ENCODE peak calls at places on chromosomes 6 and 20, in six cellular contexts. O is right lobe of liver, C is K562, L is stomach, X is uterus, Q is ovary. W is an unnamed sample.
A peak's percentile ranks its signal among the peaks of the same experiment; 100 is the strongest.

GRCh38 chr6:138182939-138183791 is 21.4 kb downstream of the ARFGEF3 start:
- DNase-seq in O (no peak), X (no peak), C (no peak), Q (no peak), L (no peak), W (no peak)

GRCh38 chr6:41161380-41161779 is 1.5 kb downstream of the TREM2 start:
- DNase-seq in X (no peak), O (no peak), Q (no peak), L (no peak), C (no peak), W (no peak)

GRCh38 chr20:61169870-61170269 is 82.2 kb upstream of the CDH4 start:
- DNase-seq in O (no peak), Q (no peak), X (no peak), C (no peak), L (no peak), W (no peak)

GRCh38 chr6:34560366-34561226 is 4.5 kb upstream of the SPDEF start:
- DNase-seq in Q (no peak), X (no peak), L (peak; percentile 66), O (no peak), C (peak; percentile 91), W (no peak)

GRCh38 chr6:66897576-66897975 is 1190.5 kb upstream of the EYS start:
- DNase-seq in O (no peak), C (no peak), L (no peak), X (no peak), Q (no peak), W (no peak)

GRCh38 chr20:1108437-1108920 is 9.9 kb upstream of the PSMF1 start:
- DNase-seq in Q (no peak), C (peak; percentile 52), X (peak; percentile 43), O (peak; percentile 72), L (peak; percentile 63), W (peak; percentile 65)

GRCh38 chr6:137492771-137493217 is 1.4 kb downstream of the OLIG3 start:
- DNase-seq in Q (no peak), C (no peak), O (no peak), L (no peak), X (no peak), W (no peak)

GRCh38 chr6:137031122-137031521 is 13.6 kb downstream of the IL20RA start:
- DNase-seq in C (no peak), L (no peak), O (no peak), X (no peak), Q (no peak), W (no peak)

GRCh38 chr6:116876635-116877611 is at the start of gene RFX6:
- DNase-seq in L (peak; percentile 28), Q (no peak), O (peak; percentile 45), C (peak; percentile 18), X (no peak), W (peak; percentile 19)

GRCh38 chr6:30238178-30238795 is 25.1 kb upstream of the TRIM26 start:
- DNase-seq in O (no peak), L (no peak), X (no peak), Q (no peak), C (no peak), W (no peak)

GRCh38 chr20:13865825-13866351 is 81.1 kb downstream of the NDUFAF5 start:
- DNase-seq in L (no peak), Q (no peak), O (no peak), X (peak; percentile 32), C (no peak), W (no peak)

GRCh38 chr20:53331151-53331973 is 262.3 kb downstream of the ZNF217 start:
- DNase-seq in Q (no peak), O (no peak), L (no peak), C (peak; percentile 78), X (no peak), W (no peak)

GRCh38 chr20:58597021-58597940 is 53.8 kb upstream of the STX16 start:
- DNase-seq in X (peak; percentile 80), L (no peak), O (no peak), C (no peak), Q (peak; percentile 48), W (no peak)

GRCh38 chr6:56766806-56767178 is 124.1 kb upstream of the DST start:
- DNase-seq in O (no peak), Q (no peak), C (no peak), X (no peak), L (no peak), W (no peak)

GRCh38 chr6:40485300-40485699 is 101.9 kb downstream of the LRFN2 start:
- DNase-seq in C (no peak), O (no peak), X (no peak), Q (no peak), L (no peak), W (peak; percentile 30)

GRCh38 chr6:2133718-2134310 is 111.6 kb downstream of the GMDS start:
- DNase-seq in Q (no peak), X (no peak), O (no peak), L (no peak), C (no peak), W (no peak)

GRCh38 chr6:1028744-1029143 is 283.2 kb upstream of the FOXQ1 start:
- DNase-seq in L (no peak), X (no peak), Q (no peak), C (no peak), O (no peak), W (no peak)

DNA sequence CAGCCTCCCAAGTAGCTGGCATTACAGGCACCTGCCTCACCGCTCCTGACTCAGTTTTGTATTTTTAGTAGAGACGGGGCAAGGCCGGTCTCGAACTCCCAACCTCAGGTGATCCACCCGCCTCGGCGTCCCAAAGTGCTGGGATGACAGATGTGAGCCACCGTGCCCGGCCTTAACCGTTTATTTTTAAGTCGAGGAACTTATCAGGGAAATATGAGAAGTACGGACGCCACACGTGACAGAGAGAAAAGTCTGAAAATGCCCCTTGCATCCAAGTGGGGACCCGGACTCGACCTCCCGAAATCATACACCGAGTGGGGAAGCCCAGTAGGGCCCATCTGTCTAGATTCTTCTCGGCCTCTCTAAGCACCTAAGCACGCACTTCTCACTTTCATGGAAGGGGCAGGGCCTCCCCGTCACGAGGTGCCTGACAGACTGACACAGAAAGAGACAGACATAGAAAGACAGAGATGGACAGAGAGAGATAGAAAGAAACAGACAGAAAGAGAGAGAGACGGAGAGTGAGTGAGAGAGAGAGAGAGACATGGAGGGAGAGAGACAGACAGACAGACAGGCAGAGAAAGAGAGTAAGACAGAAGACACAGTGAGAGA is 756.5 kb upstream of the DEFB115 start:
- DNase-seq in C (no peak), Q (no peak), L (no peak), X (no peak), O (no peak), W (no peak)
- TF ChIP-seq POLR2A in C (no peak), Q (no peak), L (no peak), X (no peak), O (no peak), W (no peak)

DNA sequence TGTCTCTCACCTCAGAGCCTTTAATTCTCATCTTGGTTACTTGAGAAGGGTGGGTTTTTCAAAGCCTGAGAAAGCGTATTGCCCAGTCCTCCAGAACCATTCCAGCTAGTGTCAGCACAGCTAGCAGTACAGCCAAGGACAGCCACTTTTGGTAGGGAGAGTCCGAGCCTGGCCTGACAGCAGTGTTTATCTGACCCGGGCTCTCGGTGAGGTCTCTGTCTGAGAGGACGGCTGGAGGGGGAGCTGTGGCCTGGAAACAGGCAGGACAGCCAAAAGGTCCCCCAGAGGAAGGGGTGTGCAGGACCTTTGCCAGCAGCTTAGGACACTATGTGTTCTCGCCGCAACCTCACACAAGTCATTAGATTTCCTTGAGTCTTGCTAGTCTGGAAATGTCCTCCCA is 38.8 kb downstream of the LYRM2 start:
- DNase-seq in Q (no peak), C (no peak), X (no peak), L (peak; percentile 7), O (no peak), W (no peak)
- H3K4me3 ChIP-seq in Q (no peak overlapping the region), C (no peak overlapping the region), X (no peak overlapping the region), L (no peak overlapping the region), O (no peak overlapping the region), W (no peak overlapping the region)

GRCh38 chr20:6558361-6558760 is 209.1 kb upstream of the BMP2 start:
- DNase-seq in Q (no peak), O (no peak), X (no peak), L (no peak), C (no peak), W (no peak)
- TF ChIP-seq CTCF in Q (no peak), O (no peak), X (no peak), L (no peak), C (no peak), W (no peak)

DNA sequence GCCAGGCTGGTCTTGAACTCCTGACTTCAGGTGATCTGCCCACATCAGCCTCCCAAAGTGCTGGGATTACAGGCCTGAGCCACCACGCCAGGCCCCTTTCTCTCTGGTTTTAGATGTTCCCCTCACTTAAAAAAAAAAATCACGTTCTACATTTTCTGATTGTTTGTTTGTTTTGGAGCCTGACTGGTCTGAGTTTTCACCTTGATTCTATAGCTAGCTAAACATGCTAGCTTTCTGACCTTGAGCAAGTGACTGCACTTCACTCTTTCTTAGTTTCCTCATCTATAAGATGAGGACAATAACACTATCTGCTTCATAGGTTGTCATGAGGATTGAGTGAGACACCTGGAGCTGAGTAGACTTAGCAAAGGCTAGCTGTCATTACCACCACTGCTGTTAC is 43.7 kb downstream of the SHLD1 start:
- DNase-seq in X (no peak), C (no peak), Q (no peak), L (no peak), O (no peak), W (no peak)
- TF ChIP-seq POLR2A in X (no peak), C (no peak), Q (no peak), L (no peak), O (no peak), W (no peak)

W was measured in thyroid gland.